ENCODE peak calls at places on chromosomes 4 and X, in four cellular contexts. V is K562, X is IMR-90, N is keratinocyte. O is an unnamed sample.

GRCh38 chr4:25065451-25065850 is 34.7 kb upstream of the LGI2 start:
- DNase-seq in X (no peak), V (no peak), N (no peak), O (no peak)

GRCh38 chr4:58138786-58139185 is 1028.6 kb upstream of the IGFBP7 start:
- DNase-seq in V (no peak), N (no peak), X (no peak), O (no peak)

GRCh38 chrX:9745417-9746115 is 20.1 kb downstream of the GPR143 start:
- DNase-seq in N (no peak), X (peak; percentile 3), V (no peak), O (peak; percentile 95)

GRCh38 chr4:152039085-152039484 is 278.3 kb upstream of the GATB start:
- DNase-seq in X (peak; percentile 98), N (no peak), V (no peak), O (no peak)

GRCh38 chr4:20358110-20358509 is 106.4 kb downstream of the SLIT2 start:
- DNase-seq in V (no peak), N (no peak), X (no peak), O (no peak)

GRCh38 chr4:55410431-55410830 is 14.7 kb downstream of the TMEM165 start:
- DNase-seq in N (no peak), V (no peak), X (no peak), O (no peak)

GRCh38 chr4:56535915-56536314 is 30.3 kb downstream of the ARL9 start:
- DNase-seq in X (no peak), N (no peak), V (no peak), O (no peak)

GRCh38 chr4:154491731-154492249 is at the start of gene DCHS2:
- DNase-seq in V (peak; percentile 79), N (no peak), X (no peak), O (no peak)

GRCh38 chrX:66728818-66729271 is 90.0 kb upstream of the EDA2R start:
- DNase-seq in N (no peak), V (peak; percentile 60), X (peak; percentile 59), O (peak; percentile 39)

GRCh38 chrX:106874075-106874474 is 29.1 kb downstream of the RIPPLY1 start:
- DNase-seq in N (no peak), V (peak; percentile 6), X (peak; percentile 42), O (peak; percentile 35)

GRCh38 chrX:41781500-41781899 is 57.5 kb downstream of the GPR82 start:
- DNase-seq in V (peak; percentile 27), N (no peak), X (peak; percentile 56), O (peak; percentile 49)

GRCh38 chr4:186643501-186644315 is 79.9 kb downstream of the FAT1 start:
- DNase-seq in X (peak; percentile 89), N (no peak), V (no peak), O (no peak)

GRCh38 chrX:18146954-18147353 is 73.7 kb downstream of the BEND2 start:
- DNase-seq in N (no peak), X (peak; percentile 13), V (peak; percentile 25), O (no peak)

GRCh38 chr4:181662383-181662782 is 580.8 kb upstream of the TENM3 start:
- DNase-seq in X (peak; percentile 45), V (no peak), N (no peak), O (no peak)

GRCh38 chrX:100747090-100747489 is 15.2 kb upstream of the SYTL4 start:
- DNase-seq in V (no peak), X (no peak), N (no peak), O (peak; percentile 17)

GRCh38 chrX:100743009-100743615 is 11.2 kb upstream of the SYTL4 start:
- DNase-seq in V (no peak), N (no peak), X (no peak), O (peak; percentile 76)

GRCh38 chrX:100748133-100748532 is 16.2 kb upstream of the SYTL4 start:
- DNase-seq in X (no peak), N (no peak), V (peak; percentile 9), O (peak; percentile 72)

GRCh38 chrX:100745205-100745604 is 13.3 kb upstream of the SYTL4 start:
- DNase-seq in N (no peak), V (no peak), X (no peak), O (peak; percentile 4)

GRCh38 chrX:100745806-100746537 is 14.1 kb upstream of the SYTL4 start:
- DNase-seq in N (no peak), V (no peak), X (no peak), O (peak; percentile 49)
- H3K9me1 ChIP-seq in N (no peaks in the 10 kb centered on the region), V (no peaks in the 10 kb centered on the region), X (no peaks in the 10 kb centered on the region), O (no peaks in the 10 kb centered on the region)

DNA sequence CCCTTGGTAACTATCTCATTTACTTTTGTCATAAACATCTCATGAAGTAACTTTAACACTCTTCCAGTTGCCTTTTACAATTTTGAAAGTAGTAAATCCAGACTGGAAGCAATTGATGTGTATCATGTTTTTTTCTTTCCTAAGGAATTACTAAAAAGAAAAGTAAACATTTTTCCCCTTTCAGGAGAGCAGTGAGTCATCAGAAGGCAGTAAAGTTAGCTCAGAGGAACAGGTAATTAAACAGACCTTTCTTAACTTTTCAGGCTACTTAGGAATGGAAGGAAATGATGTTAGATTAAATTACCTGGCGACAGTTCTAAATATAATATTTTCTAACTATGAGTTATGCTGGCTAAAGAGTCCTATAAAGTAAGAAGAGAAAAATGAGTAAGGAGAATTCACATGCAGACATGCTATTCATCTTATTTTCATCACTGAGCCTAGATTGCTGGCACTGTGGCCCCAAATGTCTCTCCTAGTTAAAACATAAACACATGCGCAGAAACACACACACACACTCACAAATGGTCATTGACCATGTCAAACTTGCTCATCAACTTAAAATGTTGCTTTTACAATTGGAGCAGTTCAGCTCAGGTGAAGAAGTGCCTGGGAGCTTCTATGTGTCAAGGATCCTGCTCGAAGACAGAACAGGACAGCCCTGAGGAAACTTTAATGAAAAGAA is 9.3 kb downstream of the DMP1 start:
- DNase-seq in X (no peak), N (no peak), V (no peak), O (peak; percentile 70)
- H3K9ac ChIP-seq in X (no peak overlapping the region), N (peak overlapping the region; percentile 37), V (no peak overlapping the region), O (peak overlapping the region; percentile 24)

GRCh38 chr4:7823416-7823824 is 116.2 kb downstream of the AFAP1 start:
- DNase-seq in X (no peak), V (no peak), N (no peak), O (peak; percentile 66)

GRCh38 chr4:7824218-7824617 is 115.4 kb downstream of the AFAP1 start:
- DNase-seq in N (no peak), V (no peak), X (peak; percentile 76), O (no peak)

GRCh38 chr4:7821245-7822165 is 118.2 kb downstream of the AFAP1 start:
- DNase-seq in N (no peak), X (no peak), V (no peak), O (no peak)

GRCh38 chr4:7820031-7820825 is 119.4 kb downstream of the AFAP1 start:
- DNase-seq in V (no peak), N (no peak), X (no peak), O (no peak)

DNA sequence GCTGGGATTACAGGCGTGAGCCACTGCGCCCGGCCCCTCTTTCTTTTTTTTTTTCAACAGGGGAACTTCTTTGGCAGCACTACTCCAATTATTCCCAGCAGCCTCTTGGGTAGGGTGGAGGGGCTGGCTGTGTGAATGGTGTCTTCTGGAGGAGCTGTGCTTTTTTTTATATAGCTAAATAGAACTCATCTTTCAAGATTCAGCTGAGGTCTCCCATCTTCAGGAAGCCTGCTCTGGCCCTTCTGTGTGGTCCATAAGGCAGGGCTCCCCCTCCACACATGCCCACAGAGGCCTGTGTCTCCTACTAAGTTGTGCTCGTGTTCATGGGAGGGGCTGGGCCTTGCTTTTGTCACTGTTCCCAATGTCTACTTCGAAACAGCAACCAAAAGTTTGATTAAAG is 116.8 kb downstream of the AFAP1 start:
- DNase-seq in X (no peak), N (no peak), V (no peak), O (no peak)
- H3K9me1 ChIP-seq in X (peaks cover 36% of the 10 kb centered on the region), N (no peaks in the 10 kb centered on the region), V (no peaks in the 10 kb centered on the region), O (no peaks in the 10 kb centered on the region)

DNA sequence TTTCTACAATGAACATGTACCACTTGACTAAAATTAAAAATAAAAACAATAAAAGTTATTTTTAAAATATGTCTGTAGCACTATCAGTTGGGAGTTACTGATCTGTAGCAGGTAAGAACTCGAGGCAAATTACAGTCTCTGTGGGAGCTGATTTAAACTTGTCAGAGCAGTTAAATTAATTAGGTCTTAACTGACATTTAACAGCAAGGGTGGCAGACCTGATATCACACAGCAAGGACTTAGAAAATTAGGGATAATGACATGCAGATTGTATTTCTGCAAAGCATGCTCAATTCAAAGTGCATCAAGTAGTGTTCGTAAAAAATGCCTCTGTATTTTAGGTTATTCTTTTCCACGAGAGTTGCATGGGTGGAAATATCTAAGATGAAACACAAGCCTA is 208.9 kb downstream of the SPATA18 start:
- DNase-seq in N (no peak), V (no peak), X (no peak), O (no peak)
- H3K9ac ChIP-seq in N (no peak overlapping the region), V (no peak overlapping the region), X (no peak overlapping the region), O (no peak overlapping the region)

DNA sequence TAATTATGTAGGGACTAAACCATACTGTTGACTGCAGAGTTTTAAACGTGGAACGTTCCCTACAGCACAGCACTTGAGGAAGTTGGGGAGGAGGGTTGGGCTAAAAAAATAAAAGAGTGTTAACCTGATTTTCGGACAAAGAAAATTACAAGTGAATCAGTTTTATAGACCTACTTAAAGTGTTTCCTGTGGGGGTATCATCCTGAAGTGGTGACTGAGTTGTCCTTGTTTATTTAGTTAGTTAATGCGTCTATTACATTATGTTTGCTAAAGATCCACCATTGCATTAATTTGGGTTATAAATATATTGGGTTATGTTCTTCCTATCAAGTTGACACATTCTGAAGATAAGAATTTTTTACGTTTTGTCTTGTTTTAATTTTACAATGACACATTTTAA is 14.7 kb downstream of the UNC5C start:
- DNase-seq in X (no peak), N (no peak), V (no peak), O (no peak)
- H3K9me1 ChIP-seq in X (no peaks in the 10 kb centered on the region), N (no peaks in the 10 kb centered on the region), V (no peaks in the 10 kb centered on the region), O (no peaks in the 10 kb centered on the region)

GRCh38 chr4:32203340-32203739 is 1483.2 kb downstream of the PCDH7 start:
- DNase-seq in X (no peak), V (no peak), N (no peak), O (no peak)

GRCh38 chr4:32196950-32197688 is 1477.0 kb downstream of the PCDH7 start:
- DNase-seq in X (no peak), N (no peak), V (no peak), O (no peak)

GRCh38 chr4:32199639-32200038 is 1479.5 kb downstream of the PCDH7 start:
- DNase-seq in X (no peak), V (no peak), N (no peak), O (no peak)
- H3K9ac ChIP-seq in X (no peak overlapping the region), V (no peak overlapping the region), N (no peak overlapping the region), O (no peak overlapping the region)

GRCh38 chrX:45845142-45845541 is 644.5 kb upstream of the DIPK2B start:
- DNase-seq in X (no peak), N (no peak), V (no peak), O (no peak)
- H3K9me1 ChIP-seq in X (peaks cover 9% of the 10 kb centered on the region), N (peaks cover 2% of the 10 kb centered on the region), V (no peaks in the 10 kb centered on the region), O (no peaks in the 10 kb centered on the region)

GRCh38 chr4:5203925-5204324 is 152.6 kb downstream of the STK32B start:
- DNase-seq in N (no peak), V (no peak), X (no peak), O (no peak)

GRCh38 chr4:5203309-5203708 is 152.0 kb downstream of the STK32B start:
- DNase-seq in N (no peak), V (no peak), X (peak; percentile 16), O (no peak)

GRCh38 chr4:5206391-5206790 is 155.1 kb downstream of the STK32B start:
- DNase-seq in N (no peak), X (peak; percentile 93), V (no peak), O (no peak)

GRCh38 chr4:5204781-5205180 is 153.5 kb downstream of the STK32B start:
- DNase-seq in N (no peak), V (no peak), X (no peak), O (no peak)

GRCh38 chr4:5205981-5206380 is 154.7 kb downstream of the STK32B start:
- DNase-seq in N (no peak), X (no peak), V (no peak), O (no peak)
- H3K9ac ChIP-seq in N (no peak overlapping the region), X (no peak overlapping the region), V (no peak overlapping the region), O (no peak overlapping the region)